ENCODE peak calls at places on chromosomes 11 and 22, in ten cellular contexts. L is glutamatergic neuron, E is NCI-H1092, Y is cardiac muscle cell, O is T-helper 22 cell, B is non-pigmented ciliary epithelial cell, D is Daoy, F is activated T-cell treated with anti-CD3 and anti-CD28 coated beads for 4 hours, M is head of caudate nucleus, C is naive B cell. U is an unnamed sample.

GRCh38 chr11:65498977-65499712 is at the start of gene MALAT1:
- DNase-seq in L (peak), E (peak), Y (peak), O (peak), B (no peak), D (peak), F (peak), M (peak), C (peak), U (peak)

GRCh38 chr11:69918938-69919650 is 99.9 kb upstream of the FGF3 start:
- DNase-seq in L (peak), E (peak), Y (peak), O (peak), B (no peak), D (peak), F (peak), M (peak), C (peak), U (no peak)

GRCh38 chr11:35148163-35148562 is 9.2 kb downstream of the CD44 start:
- DNase-seq in L (no peak), E (no peak), Y (no peak), O (peak), B (no peak), D (no peak), F (no peak), M (no peak), C (no peak), U (no peak)

GRCh38 chr22:38655532-38656255 is 498 bp downstream of the FAM227A start:
- DNase-seq in L (no peak), E (no peak), Y (no peak), O (no peak), B (no peak), D (peak), F (no peak), M (no peak), C (no peak), U (no peak)

GRCh38 chr11:36436084-36436483 is 74.0 kb downstream of the TRAF6 start:
- DNase-seq in L (no peak), E (no peak), Y (no peak), O (no peak), B (no peak), D (no peak), F (no peak), M (no peak), C (no peak), U (no peak)

GRCh38 chr22:27711756-27712155 is 89.8 kb downstream of the MN1 start:
- DNase-seq in L (no peak), E (no peak), Y (no peak), O (no peak), B (no peak), D (no peak), F (no peak), M (no peak), C (no peak), U (no peak)

GRCh38 chr11:706957-707816 is 1.2 kb downstream of the EPS8L2 start:
- DNase-seq in L (no peak), E (no peak), Y (no peak), O (no peak), B (no peak), D (no peak), F (no peak), M (peak), C (no peak), U (no peak)

GRCh38 chr11:19919050-19919561 is 206.5 kb downstream of the NAV2 start:
- DNase-seq in L (no peak), E (no peak), Y (no peak), O (no peak), B (peak), D (peak), F (no peak), M (peak), C (no peak), U (peak)

GRCh38 chr22:43642319-43642718 is 169.8 kb downstream of the EFCAB6 start:
- DNase-seq in L (no peak), E (no peak), Y (no peak), O (no peak), B (no peak), D (no peak), F (no peak), M (no peak), C (no peak), U (no peak)

GRCh38 chr22:45552580-45553332 is 50.1 kb downstream of the FBLN1 start:
- DNase-seq in L (peak), E (no peak), Y (no peak), O (no peak), B (peak), D (peak), F (no peak), M (no peak), C (no peak), U (peak)

GRCh38 chr11:2694995-2695939 is 4.5 kb downstream of the KCNQ1OT1 start:
- DNase-seq in L (no peak), E (no peak), Y (no peak), O (no peak), B (no peak), D (no peak), F (no peak), M (no peak), C (no peak), U (no peak)

GRCh38 chr22:50311606-50312351 is 4.3 kb upstream of the PLXNB2 start:
- DNase-seq in L (peak), E (no peak), Y (no peak), O (no peak), B (no peak), D (no peak), F (no peak), M (no peak), C (no peak), U (no peak)